ENCODE peak calls at places on chromosomes 4 and X, in seven cellular contexts. T is RPMI7951, Y is NCI-H345, P is NCI-H2029, X is HuH-7, A is NCI-H460, U is astrocyte of the spinal cord. M is an unnamed sample.

GRCh38 chr4:174156239-174156826 is 127.1 kb downstream of the FBXO8 start:
- DNase-seq in T (peak; percentile 46), Y (peak; percentile 33), P (no peak), X (peak; percentile 36), A (peak; percentile 50), U (peak; percentile 58), M (no peak)

GRCh38 chr4:147362868-147363440 is 117.9 kb upstream of the EDNRA start:
- DNase-seq in T (peak; percentile 78), Y (peak; percentile 12), P (no peak), X (no peak), A (no peak), U (peak; percentile 70), M (no peak)

GRCh38 chrX:1147641-1148515 is 64.6 kb downstream of the CRLF2 start:
- DNase-seq in T (no peak), Y (no peak), P (no peak), X (no peak), A (no peak), U (no peak), M (no peak)

GRCh38 chr4:159410076-159410777 is 307.3 kb downstream of the RAPGEF2 start:
- DNase-seq in T (peak; percentile 64), Y (no peak), P (no peak), X (no peak), A (no peak), U (peak; percentile 29), M (no peak)

GRCh38 chr4:155818639-155819038 is 47.4 kb downstream of the ASIC5 start:
- DNase-seq in T (no peak), Y (no peak), P (no peak), X (no peak), A (no peak), U (no peak), M (peak; percentile 55)

GRCh38 chrX:53093748-53094583 is at the start of gene KANTR:
- DNase-seq in T (peak; percentile 98), Y (peak; percentile 96), P (peak; percentile 92), X (peak; percentile 85), A (peak; percentile 97), U (peak; percentile 95), M (peak; percentile 97)

GRCh38 chr4:183798249-183798920 is 106.7 kb upstream of the STOX2 start:
- DNase-seq in T (no peak), Y (peak; percentile 42), P (no peak), X (no peak), A (no peak), U (no peak), M (peak; percentile 64)

GRCh38 chr4:174118171-174118570 is 165.3 kb downstream of the FBXO8 start:
- DNase-seq in T (no peak), Y (no peak), P (no peak), X (no peak), A (no peak), U (no peak), M (no peak)

GRCh38 chrX:136584545-136584944 is 52.5 kb downstream of the VGLL1 start:
- DNase-seq in T (no peak), Y (no peak), P (no peak), X (no peak), A (no peak), U (no peak), M (no peak)

GRCh38 chr4:85784947-85785346 is 310.0 kb downstream of the ARHGAP24 start:
- DNase-seq in T (no peak), Y (no peak), P (no peak), X (no peak), A (no peak), U (no peak), M (no peak)

GRCh38 chr4:184396570-184397515 is 77.5 kb downstream of the IRF2 start:
- DNase-seq in T (no peak), Y (no peak), P (no peak), X (no peak), A (no peak), U (no peak), M (no peak)

GRCh38 chr4:146159384-146160058 is 16.0 kb upstream of the LSM6 start:
- DNase-seq in T (peak; percentile 3), Y (no peak), P (no peak), X (no peak), A (no peak), U (no peak), M (no peak)

GRCh38 chr4:141081921-141082381 is 51.3 kb downstream of the RNF150 start:
- DNase-seq in T (peak; percentile 8), Y (peak; percentile 32), P (no peak), X (no peak), A (no peak), U (no peak), M (no peak)

GRCh38 chr4:128854433-128854832 is 44.9 kb downstream of the JADE1 start:
- DNase-seq in T (no peak), Y (no peak), P (no peak), X (no peak), A (no peak), U (peak; percentile 53), M (peak; percentile 42)

GRCh38 chrX:72094894-72095293 is 36.8 kb downstream of the RTL5 start:
- DNase-seq in T (peak; percentile 35), Y (no peak), P (peak; percentile 11), X (no peak), A (no peak), U (no peak), M (no peak)

M was measured in islet precursor cell.